ENCODE peak calls at places on chromosome 1, in four cellular contexts. One of them, this sample, is unnamed.

GRCh38 chr1:46180082-46180616 is 3.9 kb upstream of the P3R3URF start:
- DNase-seq in HEK293T: no peak
- DNase-seq in HepG2: peak
- DNase-seq in GM12878: no peak
- DNase-seq in this sample: peak

GRCh38 chr1:93758842-93759515 is 77.3 kb upstream of the BCAR3 start:
- DNase-seq in HEK293T: no peak
- DNase-seq in GM12878: no peak
- DNase-seq in HepG2: peak
- DNase-seq in this sample: no peak

GRCh38 chr1:27405074-27405473 is 12.7 kb downstream of the GPR3 start:
- DNase-seq in HEK293T: no peak
- DNase-seq in HepG2: no peak
- DNase-seq in GM12878: no peak
- DNase-seq in this sample: no peak

GRCh38 chr1:90835172-90835660 is 118.1 kb upstream of the BARHL2 start:
- DNase-seq in HepG2: no peak
- DNase-seq in HEK293T: no peak
- DNase-seq in GM12878: no peak
- DNase-seq in this sample: no peak

GRCh38 chr1:94668528-94668927 is 127.0 kb upstream of the F3 start:
- DNase-seq in GM12878: no peak
- DNase-seq in HEK293T: no peak
- DNase-seq in HepG2: no peak
- DNase-seq in this sample: no peak

GRCh38 chr1:167465018-167465417 is 53.3 kb downstream of the CD247 start:
- DNase-seq in HepG2: no peak
- DNase-seq in GM12878: no peak
- DNase-seq in HEK293T: no peak
- DNase-seq in this sample: no peak

GRCh38 chr1:29830383-29830782 is 594.1 kb downstream of the PTPRU start:
- DNase-seq in GM12878: no peak
- DNase-seq in HEK293T: no peak
- DNase-seq in HepG2: no peak
- DNase-seq in this sample: no peak

GRCh38 chr1:40421694-40422384 is 28.4 kb upstream of the ZFP69B start:
- DNase-seq in GM12878: no peak
- DNase-seq in HEK293T: no peak
- DNase-seq in HepG2: peak
- DNase-seq in this sample: no peak

GRCh38 chr1:169945171-169945570 is 51.5 kb upstream of the SCYL3 start:
- DNase-seq in HepG2: no peak
- DNase-seq in GM12878: no peak
- DNase-seq in HEK293T: no peak
- DNase-seq in this sample: no peak

GRCh38 chr1:183723571-183723970 is 70.5 kb upstream of the APOBEC4 start:
- DNase-seq in HepG2: no peak
- DNase-seq in GM12878: no peak
- DNase-seq in HEK293T: no peak
- DNase-seq in this sample: no peak

GRCh38 chr1:206487970-206488369 is 17.7 kb downstream of the IKBKE start:
- DNase-seq in HEK293T: no peak
- DNase-seq in HepG2: no peak
- DNase-seq in GM12878: no peak
- DNase-seq in this sample: no peak

GRCh38 chr1:216119600-216119999 is 303.6 kb downstream of the USH2A start:
- DNase-seq in GM12878: no peak
- DNase-seq in HEK293T: peak
- DNase-seq in HepG2: peak
- DNase-seq in this sample: no peak

GRCh38 chr1:162552684-162553252 is 8.8 kb upstream of the UAP1 start:
- DNase-seq in GM12878: no peak
- DNase-seq in HepG2: no peak
- DNase-seq in HEK293T: no peak
- DNase-seq in this sample: peak

GRCh38 chr1:179298952-179299351 is 5.4 kb downstream of the SOAT1 start:
- DNase-seq in GM12878: peak
- DNase-seq in HEK293T: no peak
- DNase-seq in HepG2: no peak
- DNase-seq in this sample: no peak

GRCh38 chr1:84782311-84782771 is 92.1 kb upstream of the SSX2IP start:
- DNase-seq in HepG2: peak
- DNase-seq in HEK293T: peak
- DNase-seq in GM12878: no peak
- DNase-seq in this sample: peak

GRCh38 chr1:89360716-89361115 is 3.1 kb upstream of the GBP6 start:
- DNase-seq in HEK293T: no peak
- DNase-seq in HepG2: no peak
- DNase-seq in GM12878: no peak
- DNase-seq in this sample: no peak

GRCh38 chr1:24221246-24221645 is 34.2 kb upstream of the IFNLR1 start:
- DNase-seq in GM12878: no peak
- DNase-seq in HEK293T: no peak
- DNase-seq in HepG2: no peak
- DNase-seq in this sample: no peak

GRCh38 chr1:161226759-161227158 is 899 bp downstream of the TOMM40L start:
- DNase-seq in HepG2: no peak
- DNase-seq in HEK293T: no peak
- DNase-seq in GM12878: no peak
- DNase-seq in this sample: peak

GRCh38 chr1:89844236-89844807 is 23.5 kb downstream of the LRRC8D start:
- DNase-seq in HepG2: no peak
- DNase-seq in GM12878: no peak
- DNase-seq in HEK293T: no peak
- DNase-seq in this sample: no peak

GRCh38 chr1:219710529-219711194 is 97.8 kb upstream of the ZC3H11B start:
- DNase-seq in GM12878: no peak
- DNase-seq in HepG2: no peak
- DNase-seq in HEK293T: no peak
- DNase-seq in this sample: no peak

GRCh38 chr1:3680488-3681230 is 28.3 kb downstream of the TP73 start:
- DNase-seq in GM12878: no peak
- DNase-seq in HEK293T: no peak
- DNase-seq in HepG2: no peak
- DNase-seq in this sample: no peak

GRCh38 chr1:31672988-31673387 is 28.3 kb upstream of the PEF1 start:
- DNase-seq in HEK293T: no peak
- DNase-seq in HepG2: no peak
- DNase-seq in GM12878: no peak
- DNase-seq in this sample: no peak

GRCh38 chr1:27388337-27389005 is 4.0 kb upstream of the GPR3 start:
- DNase-seq in HepG2: peak
- DNase-seq in HEK293T: peak
- DNase-seq in GM12878: no peak
- DNase-seq in this sample: peak

GRCh38 chr1:247647864-247648263 is 31.7 kb downstream of the OR13G1 start:
- DNase-seq in GM12878: no peak
- DNase-seq in HEK293T: no peak
- DNase-seq in HepG2: no peak
- DNase-seq in this sample: no peak

GRCh38 chr1:234310460-234310817 is 62.8 kb upstream of the COA6 start:
- DNase-seq in HepG2: no peak
- DNase-seq in HEK293T: no peak
- DNase-seq in GM12878: no peak
- DNase-seq in this sample: no peak

GRCh38 chr1:162019436-162019835 is 4.2 kb downstream of the OLFML2B start:
- DNase-seq in HEK293T: no peak
- DNase-seq in HepG2: no peak
- DNase-seq in GM12878: no peak
- DNase-seq in this sample: no peak

GRCh38 chr1:101820080-101820479 is 176.6 kb downstream of the OLFM3 start:
- DNase-seq in HEK293T: peak
- DNase-seq in HepG2: peak
- DNase-seq in GM12878: no peak
- DNase-seq in this sample: no peak

GRCh38 chr1:115575661-115576060 is 66.1 kb upstream of the VANGL1 start:
- DNase-seq in HepG2: no peak
- DNase-seq in HEK293T: no peak
- DNase-seq in GM12878: no peak
- DNase-seq in this sample: no peak

GRCh38 chr1:42756956-42757891 is 9.6 kb downstream of the P3H1 start:
- DNase-seq in HepG2: peak
- DNase-seq in GM12878: no peak
- DNase-seq in HEK293T: peak
- DNase-seq in this sample: peak

GRCh38 chr1:91777196-91777595 is 108.8 kb downstream of the TGFBR3 start:
- DNase-seq in HEK293T: no peak
- DNase-seq in GM12878: no peak
- DNase-seq in HepG2: no peak
- DNase-seq in this sample: no peak

GRCh38 chr1:25206201-25206600 is 26.1 kb downstream of the SYF2 start:
- DNase-seq in HEK293T: no peak
- DNase-seq in HepG2: no peak
- DNase-seq in GM12878: no peak
- DNase-seq in this sample: no peak

GRCh38 chr1:25477448-25478034 is 46.8 kb downstream of the MACO1 start:
- DNase-seq in GM12878: no peak
- DNase-seq in HepG2: no peak
- DNase-seq in HEK293T: no peak
- DNase-seq in this sample: peak

GRCh38 chr1:47189844-47190562 is at the start of gene PDZK1IP1:
- DNase-seq in HepG2: no peak
- DNase-seq in HEK293T: no peak
- DNase-seq in GM12878: no peak
- DNase-seq in this sample: peak

GRCh38 chr1:168116327-168116799 is 20.4 kb downstream of the GPR161 start:
- DNase-seq in HEK293T: no peak
- DNase-seq in GM12878: no peak
- DNase-seq in HepG2: no peak
- DNase-seq in this sample: no peak

GRCh38 chr1:107623431-107623830 is 341.5 kb downstream of the VAV3 start:
- DNase-seq in GM12878: no peak
- DNase-seq in HepG2: no peak
- DNase-seq in HEK293T: no peak
- DNase-seq in this sample: no peak

GRCh38 chr1:18015719-18016118 is 91.9 kb upstream of the IGSF21 start:
- DNase-seq in HepG2: no peak
- DNase-seq in GM12878: no peak
- DNase-seq in HEK293T: no peak
- DNase-seq in this sample: no peak

GRCh38 chr1:150493175-150493574 is 6.0 kb downstream of the TARS2 start:
- DNase-seq in HepG2: no peak
- DNase-seq in GM12878: no peak
- DNase-seq in HEK293T: no peak
- DNase-seq in this sample: no peak

GRCh38 chr1:33347650-33347992 is 26.7 kb upstream of the A3GALT2 start:
- DNase-seq in HEK293T: no peak
- DNase-seq in GM12878: no peak
- DNase-seq in HepG2: peak
- DNase-seq in this sample: no peak

GRCh38 chr1:48673725-48674124 is 103.0 kb downstream of the BEND5 start:
- DNase-seq in GM12878: no peak
- DNase-seq in HEK293T: peak
- DNase-seq in HepG2: peak
- DNase-seq in this sample: peak

GRCh38 chr1:199669916-199670315 is 357.6 kb upstream of the NR5A2 start:
- DNase-seq in GM12878: no peak
- DNase-seq in HEK293T: no peak
- DNase-seq in HepG2: no peak
- DNase-seq in this sample: no peak
- TF ChIP-seq TARDBP in GM12878: no peak
- TF ChIP-seq TARDBP in HEK293T: no peak
- TF ChIP-seq TARDBP in HepG2: no peak
- TF ChIP-seq TARDBP in this sample: no peak

GRCh38 chr1:100499412-100499811 is 38.5 kb upstream of the GPR88 start:
- DNase-seq in HEK293T: no peak
- DNase-seq in GM12878: no peak
- DNase-seq in HepG2: no peak
- DNase-seq in this sample: no peak
- TF ChIP-seq TARDBP in HEK293T: no peak
- TF ChIP-seq TARDBP in GM12878: no peak
- TF ChIP-seq TARDBP in HepG2: no peak
- TF ChIP-seq TARDBP in this sample: no peak

GRCh38 chr1:159171688-159172501 is 480 bp downstream of the CADM3 start:
- DNase-seq in HEK293T: no peak
- DNase-seq in HepG2: no peak
- DNase-seq in GM12878: no peak
- DNase-seq in this sample: no peak
- TF ChIP-seq TARDBP in HEK293T: no peak
- TF ChIP-seq TARDBP in HepG2: no peak
- TF ChIP-seq TARDBP in GM12878: no peak
- TF ChIP-seq TARDBP in this sample: no peak

GRCh38 chr1:44327679-44328491 is 27.2 kb downstream of the ERI3 start:
- DNase-seq in HepG2: peak
- DNase-seq in HEK293T: peak
- DNase-seq in GM12878: no peak
- DNase-seq in this sample: peak
- TF ChIP-seq TARDBP in HepG2: no peak
- TF ChIP-seq TARDBP in HEK293T: no peak
- TF ChIP-seq TARDBP in GM12878: no peak
- TF ChIP-seq TARDBP in this sample: no peak

This sample was measured in K562.